ENCODE peak calls at places on chromosomes 12 and 14, in ten cellular contexts. Q is tibial nerve, R is H1, C is fibroblast of lung, H is GM23338, E is left ventricle myocardium inferior, D is cardiac muscle cell, G is K562, M is uterus, W is lung. S is an unnamed sample. For H3K4me1, the result is how much of the 10 kb centered on the place peaks cover.

GRCh38 chr14:76423534-76423933 is 47.6 kb downstream of the ESRRB start:
- DNase-seq in Q (no peak), R (no peak), M (no peak), D (no peak), G (no peak), W (no peak), H (no peak), E (no peak), C (no peak), S (no peak)

GRCh38 chr12:65220761-65221160 is 51.4 kb downstream of the LEMD3 start:
- DNase-seq in R (no peak), H (no peak), W (no peak), E (no peak), C (no peak), D (no peak), M (no peak), Q (no peak), G (no peak), S (no peak)

GRCh38 chr14:88325883-88326282 is 2.8 kb upstream of the KCNK10 start:
- DNase-seq in R (no peak), G (no peak), Q (no peak), M (no peak), W (no peak), H (peak), E (no peak), D (no peak), C (no peak), S (no peak)

GRCh38 chr14:98028156-98028555 is 1231.0 kb downstream of the VRK1 start:
- DNase-seq in W (no peak), C (peak), E (no peak), M (no peak), D (no peak), G (no peak), H (no peak), R (no peak), Q (no peak), S (no peak)

GRCh38 chr14:52188381-52188780 is 79.1 kb upstream of the PTGDR start:
- DNase-seq in D (peak), H (no peak), E (no peak), R (no peak), Q (no peak), G (no peak), W (no peak), C (no peak), M (no peak), S (no peak)

GRCh38 chr14:60430276-60430675 is 55.6 kb downstream of the C14orf39 start:
- DNase-seq in H (no peak), R (no peak), E (no peak), Q (no peak), M (no peak), G (no peak), D (no peak), W (no peak), C (no peak), S (no peak)

GRCh38 chr12:118102070-118102469 is 1.7 kb downstream of the VSIG10 start:
- DNase-seq in M (no peak), G (no peak), C (peak), H (no peak), Q (no peak), W (peak), R (no peak), D (no peak), E (no peak), S (no peak)

GRCh38 chr12:112191840-112192321 is 66.5 kb downstream of the TRAFD1 start:
- DNase-seq in H (no peak), M (no peak), R (no peak), G (no peak), E (no peak), Q (no peak), D (peak), W (no peak), C (no peak), S (no peak)

GRCh38 chr14:88299865-88300264 is 23.2 kb downstream of the KCNK10 start:
- DNase-seq in R (no peak), W (no peak), D (no peak), G (no peak), M (no peak), Q (no peak), C (no peak), H (no peak), E (no peak), S (no peak)

GRCh38 chr14:35347323-35348043 is 55.3 kb downstream of the PSMA6 start:
- DNase-seq in R (no peak), C (no peak), G (no peak), E (no peak), H (peak), M (no peak), Q (no peak), W (no peak), D (no peak), S (no peak)

GRCh38 chr14:62162998-62163589 is 400.9 kb downstream of the SNAPC1 start:
- DNase-seq in Q (no peak), H (peak), R (peak), C (peak), M (no peak), G (peak), D (peak), W (no peak), E (no peak), S (no peak)

GRCh38 chr12:31444801-31445200 is 118.9 kb upstream of the SINHCAF start:
- DNase-seq in C (no peak), E (no peak), M (no peak), D (no peak), Q (no peak), H (peak), R (no peak), G (no peak), W (no peak), S (no peak)
- TF ChIP-seq CTCF in C (no peak), E (no peak), M (no peak), D (no peak), Q (no peak), H (no peak), R (no peak), G (no peak), W (no peak), S (no peak)

GRCh38 chr12:14963520-14963919 is 2.1 kb upstream of the ARHGDIB start:
- DNase-seq in W (no peak), C (no peak), E (no peak), Q (no peak), D (no peak), G (no peak), M (no peak), R (no peak), H (no peak), S (no peak)
- H3K4me1 ChIP-seq in W (under half), C (under half), E (under half), Q (under half), D (under half), G (under half), M (under half), R (under half), H (under half), S (under half)

DNA sequence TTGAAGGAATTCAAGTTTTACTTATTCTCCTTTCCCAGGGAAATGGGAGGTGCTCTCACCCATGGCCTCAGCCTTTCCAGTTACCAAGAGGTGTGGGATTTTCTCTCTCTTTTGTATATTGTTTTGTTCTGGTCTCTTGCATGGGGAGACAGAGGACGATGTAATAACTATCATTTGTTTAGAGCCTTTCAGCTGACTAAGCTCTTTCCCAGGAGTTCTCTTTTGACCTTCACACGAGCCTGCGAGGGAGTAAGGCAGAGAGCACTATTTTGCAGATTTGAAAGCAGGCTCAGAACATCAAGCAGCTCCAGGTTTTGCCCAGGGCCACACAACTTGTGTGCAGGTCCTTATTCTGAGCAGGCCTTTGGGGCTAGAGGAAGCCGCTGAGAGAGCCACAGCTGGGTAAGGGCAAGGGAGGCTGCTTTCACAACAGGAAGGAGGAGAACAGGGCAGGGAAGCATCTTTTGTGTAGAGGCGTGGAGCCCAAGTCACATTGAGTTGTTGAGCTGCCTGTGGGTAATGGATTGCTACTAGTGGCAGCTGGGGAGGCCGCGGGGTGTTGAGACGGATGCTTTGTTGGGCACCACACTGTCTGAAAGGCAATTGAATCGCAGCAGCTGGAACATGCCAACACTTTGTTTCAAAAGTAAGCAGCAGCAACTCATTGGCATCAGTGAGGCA is 116.2 kb downstream of the PRMT8 start:
- DNase-seq in E (no peak), R (no peak), C (no peak), H (no peak), G (no peak), D (no peak), Q (no peak), M (no peak), W (no peak), S (no peak)
- H3K4me3 ChIP-seq in E (no peak), R (no peak), C (no peak), H (no peak), G (no peak), D (no peak), Q (no peak), M (no peak), W (no peak), S (no peak)

DNA sequence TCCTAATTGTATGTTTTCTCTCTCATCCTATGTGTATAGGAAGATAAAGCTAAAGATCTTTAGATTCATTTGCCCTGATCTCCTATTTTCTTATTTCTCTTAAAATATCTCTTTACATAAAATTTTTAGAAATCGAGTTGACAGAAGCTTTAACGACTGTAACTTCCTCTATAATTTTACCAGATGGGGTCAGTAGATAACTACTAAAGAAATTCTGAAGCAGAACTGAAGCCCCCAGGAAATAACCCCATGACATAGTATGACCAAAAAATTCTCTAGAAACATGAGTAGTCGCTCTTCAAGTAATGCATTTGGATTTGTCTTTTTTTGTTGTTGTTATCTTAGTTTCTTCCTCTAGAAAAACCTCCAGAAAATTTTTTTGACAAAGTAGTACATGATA is 288.0 kb downstream of the ERC1 start:
- DNase-seq in R (no peak), M (no peak), H (no peak), Q (no peak), D (no peak), C (no peak), E (no peak), G (peak), W (no peak), S (no peak)
- TF ChIP-seq CTCF in R (no peak), M (no peak), H (no peak), Q (peak), D (no peak), C (no peak), E (peak), G (peak), W (no peak), S (no peak)

GRCh38 chr14:65840118-65840751 is 427.7 kb downstream of the FUT8 start:
- DNase-seq in C (no peak), R (no peak), W (no peak), D (no peak), G (no peak), E (no peak), M (no peak), Q (no peak), H (no peak), S (no peak)
- H3K4me1 ChIP-seq in C (under half), R (under half), W (under half), D (under half), G (under half), E (under half), M (under half), Q (under half), H (under half), S (under half)

GRCh38 chr12:115916910-115917668 is 360.4 kb downstream of the MED13L start:
- DNase-seq in W (peak), Q (peak), R (peak), D (peak), G (peak), E (peak), M (peak), H (peak), C (no peak), S (peak)
- H3K4me3 ChIP-seq in W (no peak), Q (no peak), R (peak), D (peak), G (no peak), E (peak), M (no peak), H (peak), C (no peak), S (no peak)

DNA sequence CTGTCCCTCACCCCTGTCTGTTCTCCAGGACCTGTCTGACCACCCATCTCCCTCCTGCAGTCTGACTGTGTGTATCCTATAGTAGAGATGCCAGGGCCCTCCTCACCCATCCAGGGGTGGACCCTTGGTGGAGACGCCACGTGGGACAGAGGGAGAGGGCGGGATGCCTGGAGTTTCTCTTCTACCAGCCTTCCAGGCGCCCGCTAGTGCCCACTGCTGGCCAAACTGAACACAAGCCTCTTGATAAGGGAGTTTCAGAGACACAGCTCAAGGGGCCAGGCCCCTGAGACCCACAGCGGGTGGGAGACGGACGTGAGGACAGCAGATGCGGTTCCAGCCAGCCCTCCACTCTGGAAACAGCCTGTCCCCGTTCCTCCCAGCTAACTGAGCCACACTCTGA is 147.3 kb downstream of the RBM19 start:
- DNase-seq in H (peak), M (no peak), Q (no peak), C (no peak), W (no peak), G (peak), R (peak), D (peak), E (no peak), S (no peak)
- TF ChIP-seq CTCF in H (peak), M (no peak), Q (no peak), C (no peak), W (no peak), G (peak), R (peak), D (peak), E (no peak), S (no peak)

S was measured in heart left ventricle.